ENCODE peak calls at places on chromosomes 16 and 17, in nine cellular contexts. S, G, K, A, W, P, Y, E and O are unnamed samples.

GRCh38 chr17:18225121-18225561 is 294 bp upstream of the LLGL1 start:
- DNase-seq in S (peak), G (peak), K (peak), A (peak), W (peak), P (peak), Y (peak), E (peak), O (peak)

GRCh38 chr16:14632693-14633569 is at the start of gene BFAR:
- DNase-seq in S (peak), G (peak), K (peak), A (peak), W (peak), P (peak), Y (peak), E (peak), O (peak)

GRCh38 chr17:83137523-83137922 is 58.1 kb downstream of the METRNL start:
- DNase-seq in S (peak), G (no peak), K (no peak), A (no peak), W (no peak), P (no peak), Y (no peak), E (no peak), O (no peak)

GRCh38 chr17:61349350-61349749 is 50.3 kb upstream of the TBX2 start:
- DNase-seq in S (no peak), G (no peak), K (no peak), A (no peak), W (no peak), P (peak), Y (no peak), E (no peak), O (no peak)

GRCh38 chr16:74939688-74940087 is 45.2 kb downstream of the WDR59 start:
- DNase-seq in S (no peak), G (no peak), K (no peak), A (no peak), W (no peak), P (no peak), Y (no peak), E (no peak), O (no peak)

GRCh38 chr16:57314161-57314785 is 29.8 kb upstream of the PLLP start:
- DNase-seq in S (no peak), G (no peak), K (no peak), A (no peak), W (peak), P (peak), Y (no peak), E (no peak), O (peak)

GRCh38 chr17:56819431-56820145 is 14.1 kb downstream of the C17orf67 start:
- DNase-seq in S (no peak), G (peak), K (peak), A (peak), W (peak), P (peak), Y (no peak), E (no peak), O (peak)

GRCh38 chr17:42879596-42879985 is 21.0 kb upstream of the G6PC1 start:
- DNase-seq in S (no peak), G (no peak), K (peak), A (no peak), W (peak), P (no peak), Y (no peak), E (no peak), O (no peak)